ENCODE peak calls at places on chromosomes 3 and 15, in seven cellular contexts. F is cardiac muscle cell; B is dorsolateral prefrontal cortex; O is brain microvascular endothelial cell; S is activated CD8-positive, alpha-beta T cell treated with anti-CD3 and anti-CD28 coated beads for 36 hours; G is fibroblast of mammary gland; Z is natural killer cell. X is an unnamed sample.

GRCh38 chr15:35690089-35690488 is 144.1 kb upstream of the DPH6 start:
- DNase-seq in G (no peak), Z (no peak), O (no peak), S (no peak), F (no peak), B (no peak), X (no peak)

GRCh38 chr15:95210436-95210981 is 979.1 kb downstream of the MCTP2 start:
- DNase-seq in G (no peak), B (no peak), S (no peak), O (no peak), Z (no peak), F (no peak), X (no peak)

GRCh38 chr15:46676233-46677206 is 1040.8 kb upstream of the SEMA6D start:
- DNase-seq in O (no peak), B (no peak), S (no peak), G (no peak), F (no peak), Z (no peak), X (no peak)

GRCh38 chr15:52112203-52112750 is 298 bp downstream of the BCL2L10 start:
- DNase-seq in S (peak; percentile 54), F (no peak), O (no peak), B (no peak), Z (no peak), G (no peak), X (no peak)

GRCh38 chr3:32366638-32367368 is 24.9 kb upstream of the CMTM7 start:
- DNase-seq in S (no peak), G (no peak), O (no peak), F (no peak), B (no peak), Z (no peak), X (no peak)

GRCh38 chr3:113968986-113969385 is 21.2 kb downstream of the ZDHHC23 start:
- DNase-seq in Z (no peak), S (no peak), F (peak; percentile 83), B (no peak), G (peak; percentile 23), O (no peak), X (no peak)

GRCh38 chr3:156654834-156655233 is 19.6 kb upstream of the TIPARP start:
- DNase-seq in F (no peak), G (no peak), Z (no peak), B (no peak), O (no peak), S (no peak), X (no peak)

GRCh38 chr3:133856316-133856715 is 39.4 kb downstream of the RAB6B start:
- DNase-seq in Z (no peak), B (no peak), S (no peak), G (peak; percentile 51), O (peak; percentile 6), F (peak; percentile 13), X (no peak)

GRCh38 chr15:27271258-27271657 is 300.3 kb downstream of the GABRG3 start:
- DNase-seq in Z (no peak), S (no peak), O (no peak), G (no peak), B (no peak), F (no peak), X (no peak)

GRCh38 chr3:13125092-13126015 is 52.1 kb upstream of the IQSEC1 start:
- DNase-seq in O (no peak), F (no peak), S (no peak), B (no peak), G (no peak), Z (no peak), X (peak; percentile 11)

GRCh38 chr15:58070801-58071418 is 5.4 kb upstream of the ALDH1A2 start:
- DNase-seq in Z (peak; percentile 22), S (peak; percentile 61), F (peak; percentile 73), B (peak; percentile 30), O (peak; percentile 59), G (peak; percentile 67), X (no peak)

GRCh38 chr3:120705851-120706582 is 24.0 kb upstream of the HGD start:
- DNase-seq in F (no peak), G (no peak), B (no peak), S (no peak), Z (no peak), O (no peak), X (no peak)

GRCh38 chr15:39495871-39496459 is 84.9 kb upstream of the THBS1 start:
- DNase-seq in G (no peak), F (peak; percentile 64), O (no peak), B (no peak), Z (no peak), S (no peak), X (no peak)

GRCh38 chr3:133703915-133704314 is 42.2 kb upstream of the TOPBP1 start:
- DNase-seq in F (no peak), S (no peak), O (no peak), Z (no peak), G (no peak), B (no peak), X (no peak)

GRCh38 chr3:122294365-122294764 is 30.7 kb upstream of the CSTA start:
- DNase-seq in F (no peak), B (no peak), S (no peak), O (no peak), G (no peak), Z (no peak), X (no peak)

GRCh38 chr15:83283813-83284562 is 476 bp downstream of the BNC1 start:
- DNase-seq in B (no peak), Z (no peak), G (no peak), F (peak; percentile 47), O (no peak), S (no peak), X (no peak)

GRCh38 chr3:22729212-22729611 is 473.9 kb upstream of the UBE2E2 start:
- DNase-seq in S (no peak), F (no peak), B (no peak), O (no peak), G (peak; percentile 50), Z (no peak), X (no peak)

GRCh38 chr3:47542614-47543173 is 29.2 kb upstream of the ELP6 start:
- DNase-seq in Z (no peak), G (peak; percentile 60), O (no peak), F (peak; percentile 36), B (peak; percentile 36), S (no peak), X (no peak)

GRCh38 chr3:138180375-138181029 is 5.8 kb upstream of the DBR1 start:
- DNase-seq in S (peak; percentile 60), G (peak; percentile 57), B (peak; percentile 4), Z (no peak), O (peak; percentile 57), F (peak; percentile 58), X (no peak)
- TF ChIP-seq CTCF in S (peak; percentile 66), G (peak; percentile 53), B (peak; percentile 24), Z (peak; percentile 66), O (peak; percentile 62), F (peak; percentile 48), X (peak; percentile 58)

GRCh38 chr3:146496726-146497125 is 27.4 kb upstream of the PLSCR2 start:
- DNase-seq in O (no peak), Z (no peak), S (peak; percentile 23), G (no peak), F (no peak), B (no peak), X (no peak)
- TF ChIP-seq CTCF in O (no peak), Z (no peak), S (no peak), G (no peak), F (no peak), B (no peak), X (no peak)

DNA sequence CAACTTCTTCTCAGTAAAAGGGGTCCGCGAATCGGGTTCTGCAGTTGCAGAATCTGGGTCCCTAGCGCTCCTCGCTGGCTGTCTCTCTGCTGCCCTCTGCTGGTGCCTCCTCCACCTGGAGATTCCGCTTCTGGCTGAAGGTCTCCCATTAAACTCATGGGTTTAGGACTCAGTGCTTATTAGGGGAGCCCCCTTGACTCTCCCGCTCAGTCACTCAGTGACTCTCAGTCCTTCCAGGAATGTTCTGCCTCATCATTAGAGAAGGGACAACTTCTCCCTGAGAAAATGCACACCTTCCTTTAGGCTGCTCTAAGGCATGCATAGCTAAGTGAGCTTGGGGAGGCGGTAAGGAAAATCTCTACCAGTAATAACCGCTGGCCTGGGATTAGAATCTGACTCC is 7.1 kb downstream of the CPN2 start:
- DNase-seq in F (peak; percentile 69), B (peak; percentile 67), Z (peak; percentile 67), G (peak; percentile 56), S (peak; percentile 84), O (peak; percentile 58), X (no peak)
- TF ChIP-seq CTCF in F (peak; percentile 97), B (peak; percentile 89), Z (peak; percentile 98), G (peak; percentile 96), S (peak; percentile 89), O (peak; percentile 98), X (peak; percentile 94)

GRCh38 chr15:48828906-48829305 is 18.0 kb upstream of the CEP152 start:
- DNase-seq in Z (no peak), F (no peak), G (no peak), O (no peak), S (no peak), B (no peak), X (no peak)

GRCh38 chr15:48832648-48833047 is 21.8 kb upstream of the CEP152 start:
- DNase-seq in F (no peak), Z (no peak), S (no peak), O (no peak), G (no peak), B (no peak), X (no peak)

GRCh38 chr15:48833526-48833925 is 22.7 kb upstream of the CEP152 start:
- DNase-seq in G (no peak), B (no peak), S (no peak), O (no peak), F (no peak), Z (no peak), X (no peak)

DNA sequence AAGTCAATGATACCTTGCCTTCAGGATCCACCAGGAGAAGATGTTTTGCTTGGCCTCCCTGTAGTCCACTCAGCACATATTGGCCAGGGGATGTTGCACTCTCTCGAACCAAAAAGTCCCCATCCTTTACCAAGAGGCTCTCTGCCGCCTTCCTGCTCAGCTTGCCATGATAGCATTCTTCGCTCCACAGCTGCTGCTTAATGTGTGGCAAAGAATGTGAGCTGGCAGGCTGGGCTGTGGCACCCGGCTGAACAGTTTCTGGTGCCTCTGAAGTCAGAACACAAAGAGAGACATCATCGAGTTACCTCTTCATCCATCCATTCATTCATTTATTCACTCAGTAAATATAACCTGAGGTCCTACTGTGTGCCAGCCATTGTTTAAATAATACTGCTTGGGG is 23.9 kb upstream of the CEP152 start:
- DNase-seq in O (no peak), F (no peak), S (no peak), G (no peak), B (no peak), Z (no peak), X (no peak)
- TF ChIP-seq CTCF in O (no peak), F (no peak), S (no peak), G (no peak), B (no peak), Z (no peak), X (no peak)

GRCh38 chr3:43649365-43649968 is 27.7 kb upstream of the ANO10 start:
- DNase-seq in O (no peak), S (no peak), B (no peak), Z (no peak), F (no peak), G (no peak), X (no peak)
- TF ChIP-seq CTCF in O (no peak), S (no peak), B (no peak), Z (no peak), F (no peak), G (no peak), X (no peak)

DNA sequence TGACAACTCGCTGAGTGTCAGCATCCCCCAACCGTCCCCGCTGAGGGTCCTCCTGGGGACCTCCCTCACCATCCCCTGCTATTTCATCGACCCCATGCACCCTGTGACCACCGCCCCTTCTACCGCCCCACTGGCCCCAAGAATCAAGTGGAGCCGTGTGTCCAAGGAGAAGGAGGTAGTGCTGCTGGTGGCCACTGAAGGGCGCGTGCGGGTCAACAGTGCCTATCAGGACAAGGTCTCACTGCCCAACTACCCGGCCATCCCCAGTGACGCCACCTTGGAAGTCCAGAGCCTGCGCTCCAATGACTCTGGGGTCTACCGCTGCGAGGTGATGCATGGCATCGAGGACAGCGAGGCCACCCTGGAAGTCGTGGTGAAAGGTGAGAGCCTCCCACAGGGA is 35.4 kb downstream of the ACAN start:
- DNase-seq in G (no peak), Z (no peak), O (no peak), S (no peak), F (no peak), B (no peak), X (no peak)
- TF ChIP-seq CTCF in G (no peak), Z (no peak), O (no peak), S (no peak), F (no peak), B (no peak), X (no peak)

X was measured in CD14-positive monocyte.